ENCODE peak calls at places on chromosomes 4 and X, in ten cellular contexts. M is lower leg skin; Y is stromal cell of bone marrow; Z is A549; V is NCI-H1436 treated with DMSO at 0.1 percent for 48 hours; H is psoas muscle; G is neural progenitor cell; I is CD4-positive, alpha-beta T cell; E is erythroblast; N is activated CD4-positive, alpha-beta T cell treated with anti-CD3 and anti-CD28 coated beads, Interleukin-2, amount 50 U/mL, for 4 hours. F is an unnamed sample.

GRCh38 chrX:21972721-21973120 is 32.2 kb downstream of the SMS start:
- DNase-seq in M (no peak), Y (no peak), Z (peak; percentile 35), V (no peak), H (no peak), G (no peak), I (no peak), E (peak; percentile 24), N (peak; percentile 32), F (no peak)

GRCh38 chrX:54415534-54416350 is 24.5 kb upstream of the TSR2 start:
- DNase-seq in M (no peak), Y (no peak), Z (no peak), V (no peak), H (no peak), G (peak; percentile 51), I (no peak), E (no peak), N (no peak), F (no peak)

GRCh38 chr4:53189011-53189410 is 176.8 kb downstream of the SCFD2 start:
- DNase-seq in M (no peak), Y (no peak), Z (no peak), V (no peak), H (no peak), G (no peak), I (no peak), E (no peak), N (no peak), F (no peak)

GRCh38 chr4:107578321-107578720 is 141.7 kb downstream of the PAPSS1 start:
- DNase-seq in M (no peak), Y (no peak), Z (no peak), V (no peak), H (no peak), G (no peak), I (no peak), E (no peak), N (no peak), F (no peak)

GRCh38 chrX:46840946-46841740 is 4.3 kb downstream of the RP2 start:
- DNase-seq in M (no peak), Y (no peak), Z (no peak), V (no peak), H (no peak), G (no peak), I (no peak), E (no peak), N (no peak), F (no peak)

GRCh38 chrX:111467896-111468295 is 43.5 kb upstream of the SERTM2 start:
- DNase-seq in M (peak; percentile 13), Y (peak; percentile 6), Z (no peak), V (peak; percentile 52), H (peak; percentile 15), G (no peak), I (no peak), E (no peak), N (no peak), F (no peak)

GRCh38 chr4:117249333-117249732 is 164.0 kb upstream of the TRAM1L1 start:
- DNase-seq in M (no peak), Y (no peak), Z (no peak), V (no peak), H (no peak), G (no peak), I (no peak), E (no peak), N (no peak), F (no peak)

GRCh38 chrX:38879631-38880220 is 78.5 kb downstream of the MID1IP1 start:
- DNase-seq in M (no peak), Y (no peak), Z (no peak), V (no peak), H (peak; percentile 18), G (no peak), I (no peak), E (no peak), N (no peak), F (no peak)

GRCh38 chr4:110900206-110900769 is 277.4 kb upstream of the PITX2 start:
- DNase-seq in M (no peak), Y (peak; percentile 14), Z (no peak), V (no peak), H (no peak), G (no peak), I (no peak), E (no peak), N (no peak), F (no peak)

GRCh38 chr4:15077969-15078368 is 75.7 kb downstream of the CPEB2 start:
- DNase-seq in M (no peak), Y (peak; percentile 84), Z (peak; percentile 36), V (no peak), H (no peak), G (no peak), I (no peak), E (no peak), N (no peak), F (no peak)

GRCh38 chr4:7160951-7161440 is 31.3 kb upstream of the SORCS2 start:
- DNase-seq in M (no peak), Y (no peak), Z (no peak), V (no peak), H (no peak), G (peak; percentile 23), I (no peak), E (no peak), N (no peak), F (no peak)

GRCh38 chr4:3671571-3672464 is 94.4 kb upstream of the ADRA2C start:
- DNase-seq in M (no peak), Y (no peak), Z (peak; percentile 31), V (no peak), H (no peak), G (no peak), I (no peak), E (no peak), N (no peak), F (no peak)

GRCh38 chrX:87702795-87703194 is 185.2 kb downstream of the KLHL4 start:
- DNase-seq in M (no peak), Y (no peak), Z (no peak), V (no peak), H (no peak), G (no peak), I (no peak), E (no peak), N (no peak), F (no peak)

GRCh38 chrX:44705817-44706551 is 137.8 kb upstream of the DUSP21 start:
- DNase-seq in M (no peak), Y (no peak), Z (peak; percentile 54), V (no peak), H (no peak), G (no peak), I (no peak), E (peak; percentile 0), N (no peak), F (no peak)

GRCh38 chr4:119939066-119939995 is 127.3 kb downstream of the MAD2L1 start:
- DNase-seq in M (no peak), Y (peak; percentile 50), Z (no peak), V (no peak), H (no peak), G (no peak), I (no peak), E (no peak), N (no peak), F (no peak)

GRCh38 chrX:97332963-97333362 is 449.3 kb downstream of the RPA4 start:
- DNase-seq in M (no peak), Y (no peak), Z (no peak), V (no peak), H (no peak), G (no peak), I (no peak), E (no peak), N (no peak), F (no peak)

GRCh38 chr4:116636917-116637316 is 448.5 kb downstream of the TRAM1L1 start:
- DNase-seq in M (no peak), Y (no peak), Z (no peak), V (no peak), H (no peak), G (no peak), I (no peak), E (no peak), N (no peak), F (no peak)

GRCh38 chr4:23097251-23097650 is 404.5 kb downstream of the GBA3 start:
- DNase-seq in M (no peak), Y (peak; percentile 71), Z (peak; percentile 5), V (no peak), H (no peak), G (no peak), I (no peak), E (no peak), N (no peak), F (no peak)

GRCh38 chr4:24174622-24175021 is 284.8 kb upstream of the PPARGC1A start:
- DNase-seq in M (no peak), Y (peak; percentile 13), Z (no peak), V (no peak), H (no peak), G (no peak), I (no peak), E (no peak), N (no peak), F (no peak)

GRCh38 chrX:140767646-140768045 is 58.1 kb downstream of the LINC00632 start:
- DNase-seq in M (no peak), Y (no peak), Z (peak; percentile 27), V (no peak), H (no peak), G (no peak), I (no peak), E (no peak), N (no peak), F (no peak)

GRCh38 chr4:149784018-149784417 is 31.6 kb downstream of the IQCM start:
- DNase-seq in M (no peak), Y (no peak), Z (no peak), V (no peak), H (no peak), G (no peak), I (no peak), E (no peak), N (no peak), F (no peak)

GRCh38 chr4:152975615-152976465 is 39.7 kb downstream of the FHDC1 start:
- DNase-seq in M (no peak), Y (no peak), Z (no peak), V (no peak), H (no peak), G (no peak), I (no peak), E (no peak), N (no peak), F (no peak)